ENCODE peak calls at places on chromosomes 13 and 19, in ten cellular contexts. R, F, K, V, Y, Q, D, Z, P and U are unnamed samples.

GRCh38 chr13:44382635-44383145 is 9.1 kb downstream of the SERP2 start:
- DNase-seq in R (no peak), F (no peak), K (no peak), V (no peak), Y (no peak), Q (no peak), D (no peak), Z (no peak), P (no peak), U (no peak)

GRCh38 chr13:35961461-35962220 is 169.5 kb downstream of the DCLK1 start:
- DNase-seq in R (no peak), F (no peak), K (no peak), V (no peak), Y (no peak), Q (no peak), D (no peak), Z (no peak), P (no peak), U (no peak)

GRCh38 chr13:113897966-113898365 is 34.1 kb upstream of the GAS6 start:
- DNase-seq in R (no peak), F (no peak), K (no peak), V (no peak), Y (no peak), Q (no peak), D (no peak), Z (no peak), P (no peak), U (no peak)

GRCh38 chr13:45807520-45808099 is 43.9 kb downstream of the SIAH3 start:
- DNase-seq in R (no peak), F (no peak), K (no peak), V (peak), Y (peak), Q (peak), D (no peak), Z (peak), P (peak), U (peak)

GRCh38 chr13:46675016-46675415 is 121.9 kb downstream of the ESD start:
- DNase-seq in R (no peak), F (no peak), K (no peak), V (no peak), Y (no peak), Q (no peak), D (no peak), Z (no peak), P (no peak), U (no peak)

GRCh38 chr13:31046711-31047279 is 114.3 kb downstream of the TEX26 start:
- DNase-seq in R (no peak), F (no peak), K (peak), V (no peak), Y (no peak), Q (peak), D (no peak), Z (peak), P (no peak), U (no peak)

GRCh38 chr13:98838776-98839175 is 86.3 kb upstream of the SLC15A1 start:
- DNase-seq in R (no peak), F (no peak), K (no peak), V (no peak), Y (no peak), Q (no peak), D (no peak), Z (no peak), P (no peak), U (no peak)

GRCh38 chr19:53881482-53882390 is at the start of gene PRKCG:
- DNase-seq in R (peak), F (no peak), K (peak), V (peak), Y (no peak), Q (peak), D (no peak), Z (peak), P (no peak), U (no peak)

GRCh38 chr13:23509781-23510543 is 60.2 kb upstream of the TNFRSF19 start:
- DNase-seq in R (no peak), F (peak), K (no peak), V (no peak), Y (no peak), Q (no peak), D (no peak), Z (no peak), P (no peak), U (no peak)

GRCh38 chr19:7665076-7665475 is 3.8 kb upstream of the RETN start:
- DNase-seq in R (no peak), F (peak), K (no peak), V (no peak), Y (no peak), Q (no peak), D (no peak), Z (no peak), P (no peak), U (no peak)

GRCh38 chr13:26590379-26590778 is 32.9 kb downstream of the WASF3 start:
- DNase-seq in R (no peak), F (no peak), K (no peak), V (no peak), Y (no peak), Q (no peak), D (no peak), Z (no peak), P (no peak), U (no peak)

GRCh38 chr19:40266111-40266510 is 19.0 kb downstream of the AKT2 start:
- DNase-seq in R (no peak), F (no peak), K (peak), V (no peak), Y (no peak), Q (no peak), D (no peak), Z (no peak), P (no peak), U (no peak)

GRCh38 chr19:13396256-13397080 is 109.8 kb downstream of the CACNA1A start:
- DNase-seq in R (no peak), F (peak), K (peak), V (peak), Y (peak), Q (peak), D (no peak), Z (peak), P (no peak), U (no peak)

GRCh38 chr19:11256189-11256588 is 6.1 kb downstream of the DOCK6 start:
- DNase-seq in R (no peak), F (no peak), K (peak), V (no peak), Y (no peak), Q (no peak), D (no peak), Z (no peak), P (no peak), U (no peak)

GRCh38 chr19:588093-588742 is 1.5 kb upstream of the HCN2 start:
- DNase-seq in R (peak), F (no peak), K (peak), V (peak), Y (peak), Q (peak), D (no peak), Z (peak), P (peak), U (no peak)

GRCh38 chr13:67223024-67223423 is 7.1 kb downstream of the PCDH9 start:
- DNase-seq in R (no peak), F (no peak), K (no peak), V (no peak), Y (no peak), Q (no peak), D (no peak), Z (no peak), P (no peak), U (no peak)

GRCh38 chr13:47188802-47189201 is 291.9 kb upstream of the HTR2A start:
- DNase-seq in R (no peak), F (no peak), K (no peak), V (no peak), Y (no peak), Q (no peak), D (no peak), Z (no peak), P (no peak), U (no peak)

DNA sequence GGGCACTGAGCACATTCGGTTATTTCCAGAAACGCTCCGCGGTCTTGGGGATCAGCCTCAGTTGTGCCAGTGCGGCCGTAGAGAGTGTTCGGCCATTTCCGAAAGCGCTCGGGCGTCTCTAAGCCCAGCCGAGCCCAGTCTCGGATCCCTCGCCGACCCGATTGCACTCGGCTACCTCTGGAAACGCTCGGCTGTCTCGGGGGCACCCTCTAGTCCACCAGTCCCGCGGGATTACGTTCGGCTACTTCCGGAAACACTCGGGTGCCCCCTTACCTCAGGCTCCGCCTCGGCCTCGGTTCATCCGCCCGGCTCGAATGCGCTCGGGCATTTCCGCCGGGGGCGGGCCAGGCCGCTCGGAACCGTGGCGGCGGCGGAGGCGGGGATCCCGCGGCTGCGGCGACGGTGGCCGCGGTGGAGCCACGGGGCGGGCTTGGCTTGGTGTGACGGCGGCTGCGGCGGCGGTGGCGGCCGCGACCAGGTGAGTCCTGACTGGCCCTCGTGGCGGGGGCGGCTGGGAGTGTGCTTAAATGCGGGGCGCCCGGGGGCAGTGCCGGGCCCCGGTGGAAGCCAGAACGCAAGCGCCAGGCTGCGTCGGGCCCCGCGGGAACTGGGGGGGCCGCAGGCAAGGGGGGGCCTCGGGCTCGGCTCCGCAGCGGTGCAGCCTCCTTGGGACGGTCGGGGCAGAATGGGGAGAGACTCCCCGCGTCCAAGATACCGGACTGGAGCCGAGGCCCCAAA is at the start of gene PIK3R2:
- DNase-seq in R (peak), F (peak), K (peak), V (peak), Y (peak), Q (peak), D (peak), Z (peak), P (peak), U (peak)
- TF ChIP-seq CTCF in R (peak), F (no peak), K (no peak), V (no peak), Y (peak), Q (no peak), D (no peak), Z (no peak), P (no peak), U (no peak)

DNA sequence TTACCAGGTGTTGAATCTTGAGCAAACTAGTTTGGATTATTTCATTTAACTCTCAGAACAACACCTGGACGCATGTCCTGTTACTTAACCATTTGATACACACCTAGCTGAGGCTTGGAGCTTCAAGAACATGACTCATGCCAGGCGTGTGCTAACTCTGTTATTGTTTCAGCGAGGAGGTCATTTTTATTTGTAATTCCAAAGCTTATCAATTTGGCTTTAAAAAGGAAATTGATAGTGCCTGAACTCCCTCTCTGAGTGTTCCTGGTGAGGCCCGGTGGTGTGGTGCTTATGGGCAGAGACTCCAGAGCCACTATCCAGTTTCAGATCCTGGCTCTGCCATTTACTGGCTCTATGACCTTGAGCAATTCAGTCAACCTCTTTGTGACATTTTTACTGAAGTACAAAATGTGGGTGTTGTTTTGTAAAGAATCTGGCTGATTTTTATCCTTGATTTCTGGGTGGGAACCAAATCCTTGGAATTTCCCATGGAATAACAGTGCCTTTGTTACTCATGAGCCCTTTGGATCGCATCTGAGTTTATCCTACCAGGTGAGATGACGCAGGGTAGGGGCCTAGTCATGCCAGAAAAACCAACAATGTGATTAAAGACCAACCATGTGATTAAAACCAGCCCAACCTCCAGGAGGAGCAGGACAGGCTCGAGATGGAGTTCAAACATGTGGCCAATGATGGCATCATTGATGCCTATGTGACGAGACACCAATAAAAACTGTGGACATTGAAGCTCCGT is 198.8 kb downstream of the MYO16 start:
- DNase-seq in R (no peak), F (no peak), K (no peak), V (no peak), Y (no peak), Q (no peak), D (no peak), Z (no peak), P (no peak), U (no peak)
- H3K27ac ChIP-seq in R (no peak), F (no peak), K (no peak), V (no peak), Y (no peak), Q (no peak), D (no peak), Z (no peak), P (no peak), U (no peak)

DNA sequence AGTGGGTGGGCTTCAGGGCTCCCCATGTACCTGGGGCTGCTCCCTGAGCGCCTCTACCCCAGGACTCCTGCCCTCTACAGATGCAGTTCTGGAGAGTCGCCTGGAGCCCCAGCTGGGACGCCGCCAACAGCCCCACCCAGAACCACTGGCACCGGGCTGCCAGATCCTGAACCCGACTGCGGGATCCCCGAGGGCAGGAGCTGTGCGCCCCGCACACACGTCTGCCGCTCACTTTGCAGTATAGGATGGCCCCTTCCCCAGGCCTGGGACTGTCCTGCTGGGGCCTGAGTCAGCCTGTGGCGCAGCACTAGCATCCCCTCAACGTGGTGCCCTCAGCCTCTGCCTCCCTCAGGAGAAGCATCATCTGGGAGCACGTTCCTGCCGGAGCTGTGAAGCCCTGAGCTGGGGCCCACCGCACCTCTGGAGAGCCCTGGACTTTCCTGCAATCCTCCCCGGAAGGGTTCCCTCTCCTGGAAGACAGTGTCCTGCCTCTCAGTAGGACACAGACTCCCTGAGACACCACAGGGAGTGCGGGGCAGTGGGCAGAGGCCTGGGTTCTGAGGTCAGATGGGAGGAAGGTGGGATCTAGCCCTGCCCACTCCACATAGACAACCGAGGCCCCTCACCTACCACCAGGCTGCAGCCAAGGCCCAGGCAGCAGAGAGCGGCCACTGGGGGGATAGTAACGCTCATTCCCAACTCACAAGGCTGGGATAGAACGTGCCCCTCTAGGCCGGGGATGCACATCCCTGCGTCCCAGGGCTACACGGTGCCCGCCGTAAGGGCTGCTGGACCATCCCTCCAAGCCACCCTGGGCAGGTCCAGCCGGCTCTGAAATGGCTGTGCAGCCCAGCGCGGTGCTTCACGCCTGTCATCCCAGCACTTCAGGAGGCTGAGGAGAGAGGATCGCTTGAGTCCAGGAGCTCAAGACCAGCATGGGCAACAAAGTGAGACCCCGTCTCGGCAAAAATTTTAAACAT is 3.5 kb downstream of the REXO1 start:
- DNase-seq in R (no peak), F (no peak), K (no peak), V (no peak), Y (no peak), Q (no peak), D (no peak), Z (no peak), P (no peak), U (no peak)
- TF ChIP-seq CTCF in R (no peak), F (no peak), K (no peak), V (no peak), Y (no peak), Q (no peak), D (no peak), Z (no peak), P (no peak), U (no peak)

GRCh38 chr19:41861846-41862245 is 1.8 kb downstream of the RPS19 start:
- DNase-seq in R (no peak), F (no peak), K (no peak), V (no peak), Y (no peak), Q (no peak), D (no peak), Z (no peak), P (no peak), U (no peak)
- H3K27ac ChIP-seq in R (peak), F (no peak), K (no peak), V (no peak), Y (no peak), Q (no peak), D (no peak), Z (no peak), P (no peak), U (no peak)